ENCODE peak calls at places on chromosome 15, in nine cellular contexts. V, Z, P, Q, Y, N, C, A and X are unnamed samples.

GRCh38 chr15:47292638-47293037 is 424.7 kb upstream of the SEMA6D start:
- DNase-seq in V (no peak), Z (no peak), P (no peak), Q (no peak), Y (no peak), N (no peak), C (no peak), A (no peak), X (no peak)

GRCh38 chr15:74829500-74829899 is 3.1 kb downstream of the CPLX3 start:
- DNase-seq in V (no peak), Z (no peak), P (peak; percentile 66), Q (no peak), Y (no peak), N (no peak), C (no peak), A (no peak), X (no peak)

GRCh38 chr15:71730277-71731144 is 79.8 kb upstream of the NR2E3 start:
- DNase-seq in V (peak; percentile 9), Z (no peak), P (peak; percentile 71), Q (peak; percentile 35), Y (no peak), N (no peak), C (peak; percentile 16), A (no peak), X (peak; percentile 43)

GRCh38 chr15:81877533-81878227 is 168.1 kb downstream of the MEX3B start:
- DNase-seq in V (no peak), Z (no peak), P (no peak), Q (no peak), Y (no peak), N (no peak), C (no peak), A (peak; percentile 30), X (no peak)

GRCh38 chr15:34437687-34438086 is at the start of gene GOLGA8A:
- DNase-seq in V (peak; percentile 51), Z (no peak), P (peak; percentile 85), Q (peak; percentile 43), Y (peak; percentile 92), N (no peak), C (peak; percentile 54), A (peak; percentile 4), X (peak; percentile 69)

GRCh38 chr15:88881781-88882180 is 13.6 kb downstream of the HAPLN3 start:
- DNase-seq in V (no peak), Z (no peak), P (no peak), Q (no peak), Y (no peak), N (no peak), C (no peak), A (no peak), X (no peak)

GRCh38 chr15:68561146-68561545 is 17.6 kb upstream of the CORO2B start:
- DNase-seq in V (no peak), Z (no peak), P (no peak), Q (no peak), Y (no peak), N (no peak), C (no peak), A (no peak), X (no peak)

GRCh38 chr15:79283252-79284048 is 928 bp downstream of the ANKRD34C start:
- DNase-seq in V (no peak), Z (no peak), P (no peak), Q (peak; percentile 36), Y (no peak), N (no peak), C (no peak), A (no peak), X (peak; percentile 95)

GRCh38 chr15:58224068-58224467 is 85.9 kb downstream of the AQP9 start:
- DNase-seq in V (no peak), Z (no peak), P (no peak), Q (no peak), Y (no peak), N (no peak), C (no peak), A (no peak), X (no peak)

GRCh38 chr15:63860161-63860954 is 26.6 kb upstream of the HERC1 start:
- DNase-seq in V (no peak), Z (no peak), P (no peak), Q (no peak), Y (peak; percentile 86), N (no peak), C (no peak), A (no peak), X (no peak)

GRCh38 chr15:67049351-67050044 is 15.9 kb upstream of the SMAD3 start:
- DNase-seq in V (no peak), Z (peak; percentile 79), P (no peak), Q (no peak), Y (no peak), N (peak; percentile 63), C (no peak), A (no peak), X (no peak)

GRCh38 chr15:42409011-42409410 is 49.7 kb downstream of the CAPN3 start:
- DNase-seq in V (no peak), Z (no peak), P (no peak), Q (no peak), Y (no peak), N (no peak), C (no peak), A (no peak), X (no peak)

GRCh38 chr15:60528530-60528929 is 49.6 kb upstream of the ICE2 start:
- DNase-seq in V (no peak), Z (no peak), P (peak; percentile 28), Q (no peak), Y (no peak), N (no peak), C (no peak), A (no peak), X (no peak)

GRCh38 chr15:99403597-99403996 is 152.3 kb downstream of the LRRC28 start:
- DNase-seq in V (no peak), Z (no peak), P (no peak), Q (no peak), Y (no peak), N (no peak), C (no peak), A (no peak), X (no peak)

GRCh38 chr15:78751602-78751979 is 59.7 kb downstream of the ADAMTS7 start:
- DNase-seq in V (no peak), Z (no peak), P (no peak), Q (no peak), Y (peak; percentile 28), N (no peak), C (no peak), A (no peak), X (no peak)

GRCh38 chr15:77179541-77179998 is 108.7 kb upstream of the TSPAN3 start:
- DNase-seq in V (no peak), Z (no peak), P (no peak), Q (no peak), Y (no peak), N (no peak), C (no peak), A (no peak), X (no peak)

GRCh38 chr15:75704263-75704615 is 8.4 kb downstream of the CSPG4 start:
- DNase-seq in V (no peak), Z (no peak), P (no peak), Q (no peak), Y (no peak), N (no peak), C (no peak), A (no peak), X (no peak)

GRCh38 chr15:92083190-92083589 is 229.7 kb downstream of the SLCO3A1 start:
- DNase-seq in V (no peak), Z (no peak), P (no peak), Q (no peak), Y (no peak), N (no peak), C (no peak), A (no peak), X (no peak)

GRCh38 chr15:101314301-101314700 is 19.3 kb upstream of the SNRPA1 start:
- DNase-seq in V (no peak), Z (no peak), P (no peak), Q (no peak), Y (no peak), N (no peak), C (no peak), A (no peak), X (no peak)

GRCh38 chr15:52789601-52790165 is 453 bp downstream of the ONECUT1 start:
- DNase-seq in V (no peak), Z (no peak), P (no peak), Q (no peak), Y (no peak), N (no peak), C (peak; percentile 43), A (peak; percentile 15), X (peak; percentile 49)

GRCh38 chr15:54579855-54580254 is 601.6 kb downstream of the UNC13C start:
- DNase-seq in V (no peak), Z (no peak), P (no peak), Q (no peak), Y (no peak), N (no peak), C (no peak), A (no peak), X (no peak)

GRCh38 chr15:89074402-89075012 is 13.7 kb upstream of the ABHD2 start:
- DNase-seq in V (peak; percentile 45), Z (no peak), P (no peak), Q (no peak), Y (no peak), N (no peak), C (no peak), A (no peak), X (no peak)

GRCh38 chr15:95304116-95304873 is 1026.2 kb upstream of the NR2F2 start:
- DNase-seq in V (no peak), Z (no peak), P (no peak), Q (no peak), Y (no peak), N (no peak), C (no peak), A (no peak), X (no peak)

GRCh38 chr15:92821491-92822116 is 78.5 kb upstream of the CHD2 start:
- DNase-seq in V (no peak), Z (no peak), P (peak; percentile 53), Q (no peak), Y (no peak), N (no peak), C (no peak), A (peak; percentile 43), X (no peak)

GRCh38 chr15:50906954-50907865 is 1.3 kb upstream of the AP4E1 start:
- DNase-seq in V (no peak), Z (no peak), P (peak; percentile 16), Q (no peak), Y (peak; percentile 87), N (no peak), C (no peak), A (no peak), X (no peak)

GRCh38 chr15:51341366-51342248 is at the start of gene GLDN:
- DNase-seq in V (no peak), Z (no peak), P (no peak), Q (peak; percentile 6), Y (no peak), N (no peak), C (peak; percentile 6), A (no peak), X (peak; percentile 68)

GRCh38 chr15:45456212-45457106 is 66.1 kb downstream of the SLC30A4 start:
- DNase-seq in V (peak; percentile 33), Z (peak; percentile 100), P (peak; percentile 97), Q (no peak), Y (no peak), N (peak; percentile 97), C (no peak), A (no peak), X (no peak)